ENCODE peak calls at places on chromosomes 3 and 15, in seven cellular contexts. One of them, this sample, is unnamed.

GRCh38 chr15:72584006-72584405 is 70.5 kb upstream of the GOLGA6B start:
- DNase-seq in foreskin fibroblast: peak
- DNase-seq in PC-9: no peak
- DNase-seq in fibroblast of pulmonary artery: peak
- DNase-seq in upper lobe of left lung: no peak
- DNase-seq in prostate gland: no peak
- DNase-seq in suprapubic skin: no peak
- DNase-seq in this sample: no peak

GRCh38 chr3:99920530-99921376 is 103.1 kb downstream of the CMSS1 start:
- DNase-seq in foreskin fibroblast: peak
- DNase-seq in upper lobe of left lung: peak
- DNase-seq in prostate gland: peak
- DNase-seq in suprapubic skin: peak
- DNase-seq in fibroblast of pulmonary artery: peak
- DNase-seq in PC-9: no peak
- DNase-seq in this sample: peak

GRCh38 chr15:40307421-40308165 is at the start of gene PLCB2:
- DNase-seq in suprapubic skin: no peak
- DNase-seq in foreskin fibroblast: no peak
- DNase-seq in prostate gland: no peak
- DNase-seq in fibroblast of pulmonary artery: no peak
- DNase-seq in PC-9: no peak
- DNase-seq in upper lobe of left lung: peak
- DNase-seq in this sample: no peak

GRCh38 chr15:101204744-101205535 is 46.9 kb downstream of the CHSY1 start:
- DNase-seq in fibroblast of pulmonary artery: no peak
- DNase-seq in PC-9: no peak
- DNase-seq in suprapubic skin: no peak
- DNase-seq in upper lobe of left lung: no peak
- DNase-seq in foreskin fibroblast: peak
- DNase-seq in prostate gland: no peak
- DNase-seq in this sample: peak

GRCh38 chr3:146953523-146954125 is 348.5 kb upstream of the PLSCR5 start:
- DNase-seq in foreskin fibroblast: peak
- DNase-seq in prostate gland: no peak
- DNase-seq in PC-9: no peak
- DNase-seq in upper lobe of left lung: no peak
- DNase-seq in fibroblast of pulmonary artery: no peak
- DNase-seq in suprapubic skin: no peak
- DNase-seq in this sample: peak

GRCh38 chr3:123026551-123027291 is 842 bp downstream of the SEMA5B start:
- DNase-seq in foreskin fibroblast: peak
- DNase-seq in upper lobe of left lung: peak
- DNase-seq in suprapubic skin: peak
- DNase-seq in PC-9: no peak
- DNase-seq in fibroblast of pulmonary artery: no peak
- DNase-seq in prostate gland: no peak
- DNase-seq in this sample: no peak

GRCh38 chr3:52498134-52499054 is 3.3 kb downstream of the STAB1 start:
- DNase-seq in suprapubic skin: no peak
- DNase-seq in PC-9: no peak
- DNase-seq in upper lobe of left lung: peak
- DNase-seq in foreskin fibroblast: peak
- DNase-seq in fibroblast of pulmonary artery: peak
- DNase-seq in prostate gland: no peak
- DNase-seq in this sample: peak

GRCh38 chr3:29486087-29486486 is 205.2 kb downstream of the RBMS3 start:
- DNase-seq in suprapubic skin: no peak
- DNase-seq in PC-9: no peak
- DNase-seq in fibroblast of pulmonary artery: peak
- DNase-seq in prostate gland: peak
- DNase-seq in upper lobe of left lung: no peak
- DNase-seq in foreskin fibroblast: peak
- DNase-seq in this sample: peak

GRCh38 chr15:101168463-101168824 is 83.4 kb downstream of the CHSY1 start:
- DNase-seq in upper lobe of left lung: no peak
- DNase-seq in suprapubic skin: peak
- DNase-seq in fibroblast of pulmonary artery: peak
- DNase-seq in prostate gland: no peak
- DNase-seq in PC-9: no peak
- DNase-seq in foreskin fibroblast: no peak
- DNase-seq in this sample: peak

GRCh38 chr15:63940956-63941620 is 105.2 kb downstream of the DAPK2 start:
- DNase-seq in suprapubic skin: no peak
- DNase-seq in fibroblast of pulmonary artery: no peak
- DNase-seq in foreskin fibroblast: no peak
- DNase-seq in upper lobe of left lung: no peak
- DNase-seq in prostate gland: no peak
- DNase-seq in PC-9: no peak
- DNase-seq in this sample: no peak

GRCh38 chr3:140274429-140274828 is 339.4 kb downstream of the CLSTN2 start:
- DNase-seq in upper lobe of left lung: no peak
- DNase-seq in prostate gland: no peak
- DNase-seq in fibroblast of pulmonary artery: no peak
- DNase-seq in suprapubic skin: no peak
- DNase-seq in foreskin fibroblast: no peak
- DNase-seq in PC-9: no peak
- DNase-seq in this sample: no peak

GRCh38 chr3:149808209-149808829 is 4.7 kb upstream of the RNF13 start:
- DNase-seq in foreskin fibroblast: peak
- DNase-seq in prostate gland: peak
- DNase-seq in fibroblast of pulmonary artery: peak
- DNase-seq in upper lobe of left lung: peak
- DNase-seq in suprapubic skin: no peak
- DNase-seq in PC-9: peak
- DNase-seq in this sample: peak

GRCh38 chr3:179651687-179652466 is 963 bp upstream of the USP13 start:
- DNase-seq in foreskin fibroblast: no peak
- DNase-seq in suprapubic skin: no peak
- DNase-seq in upper lobe of left lung: no peak
- DNase-seq in PC-9: no peak
- DNase-seq in fibroblast of pulmonary artery: no peak
- DNase-seq in prostate gland: no peak
- DNase-seq in this sample: no peak

GRCh38 chr3:192836469-192836820 is 81.2 kb downstream of the MB21D2 start:
- DNase-seq in foreskin fibroblast: no peak
- DNase-seq in suprapubic skin: no peak
- DNase-seq in fibroblast of pulmonary artery: no peak
- DNase-seq in PC-9: no peak
- DNase-seq in upper lobe of left lung: no peak
- DNase-seq in prostate gland: no peak
- DNase-seq in this sample: no peak

GRCh38 chr3:124256156-124256555 is 264.2 kb upstream of the ROPN1 start:
- DNase-seq in foreskin fibroblast: no peak
- DNase-seq in PC-9: no peak
- DNase-seq in prostate gland: no peak
- DNase-seq in suprapubic skin: no peak
- DNase-seq in fibroblast of pulmonary artery: no peak
- DNase-seq in upper lobe of left lung: no peak
- DNase-seq in this sample: no peak

GRCh38 chr3:56467108-56467507 is 1.2 kb downstream of the ERC2 start:
- DNase-seq in upper lobe of left lung: peak
- DNase-seq in prostate gland: peak
- DNase-seq in foreskin fibroblast: peak
- DNase-seq in PC-9: no peak
- DNase-seq in suprapubic skin: no peak
- DNase-seq in fibroblast of pulmonary artery: peak
- DNase-seq in this sample: peak

GRCh38 chr3:188389711-188390346 is 235.9 kb downstream of the LPP start:
- DNase-seq in PC-9: no peak
- DNase-seq in prostate gland: peak
- DNase-seq in foreskin fibroblast: no peak
- DNase-seq in suprapubic skin: no peak
- DNase-seq in upper lobe of left lung: peak
- DNase-seq in fibroblast of pulmonary artery: no peak
- DNase-seq in this sample: no peak

GRCh38 chr3:127822836-127823589 is 698 bp upstream of the MGLL start:
- DNase-seq in PC-9: no peak
- DNase-seq in upper lobe of left lung: peak
- DNase-seq in prostate gland: no peak
- DNase-seq in foreskin fibroblast: peak
- DNase-seq in fibroblast of pulmonary artery: no peak
- DNase-seq in suprapubic skin: peak
- DNase-seq in this sample: no peak

GRCh38 chr3:45554001-45554691 is 40.4 kb upstream of the LIMD1 start:
- DNase-seq in PC-9: no peak
- DNase-seq in fibroblast of pulmonary artery: peak
- DNase-seq in prostate gland: no peak
- DNase-seq in suprapubic skin: peak
- DNase-seq in upper lobe of left lung: no peak
- DNase-seq in foreskin fibroblast: peak
- DNase-seq in this sample: peak

GRCh38 chr3:177488740-177489139 is 291.5 kb upstream of the TBL1XR1 start:
- DNase-seq in suprapubic skin: no peak
- DNase-seq in upper lobe of left lung: no peak
- DNase-seq in foreskin fibroblast: no peak
- DNase-seq in PC-9: no peak
- DNase-seq in fibroblast of pulmonary artery: no peak
- DNase-seq in prostate gland: no peak
- DNase-seq in this sample: peak

GRCh38 chr3:177490626-177491025 is 293.3 kb upstream of the TBL1XR1 start:
- DNase-seq in prostate gland: no peak
- DNase-seq in fibroblast of pulmonary artery: no peak
- DNase-seq in suprapubic skin: no peak
- DNase-seq in foreskin fibroblast: no peak
- DNase-seq in PC-9: no peak
- DNase-seq in upper lobe of left lung: no peak
- DNase-seq in this sample: no peak

GRCh38 chr3:177493091-177493490 is 295.8 kb upstream of the TBL1XR1 start:
- DNase-seq in prostate gland: no peak
- DNase-seq in PC-9: no peak
- DNase-seq in suprapubic skin: no peak
- DNase-seq in upper lobe of left lung: no peak
- DNase-seq in fibroblast of pulmonary artery: no peak
- DNase-seq in foreskin fibroblast: no peak
- DNase-seq in this sample: no peak

GRCh38 chr3:177494216-177494615 is 296.9 kb upstream of the TBL1XR1 start:
- DNase-seq in PC-9: no peak
- DNase-seq in foreskin fibroblast: no peak
- DNase-seq in upper lobe of left lung: no peak
- DNase-seq in fibroblast of pulmonary artery: no peak
- DNase-seq in suprapubic skin: no peak
- DNase-seq in prostate gland: no peak
- DNase-seq in this sample: no peak

DNA sequence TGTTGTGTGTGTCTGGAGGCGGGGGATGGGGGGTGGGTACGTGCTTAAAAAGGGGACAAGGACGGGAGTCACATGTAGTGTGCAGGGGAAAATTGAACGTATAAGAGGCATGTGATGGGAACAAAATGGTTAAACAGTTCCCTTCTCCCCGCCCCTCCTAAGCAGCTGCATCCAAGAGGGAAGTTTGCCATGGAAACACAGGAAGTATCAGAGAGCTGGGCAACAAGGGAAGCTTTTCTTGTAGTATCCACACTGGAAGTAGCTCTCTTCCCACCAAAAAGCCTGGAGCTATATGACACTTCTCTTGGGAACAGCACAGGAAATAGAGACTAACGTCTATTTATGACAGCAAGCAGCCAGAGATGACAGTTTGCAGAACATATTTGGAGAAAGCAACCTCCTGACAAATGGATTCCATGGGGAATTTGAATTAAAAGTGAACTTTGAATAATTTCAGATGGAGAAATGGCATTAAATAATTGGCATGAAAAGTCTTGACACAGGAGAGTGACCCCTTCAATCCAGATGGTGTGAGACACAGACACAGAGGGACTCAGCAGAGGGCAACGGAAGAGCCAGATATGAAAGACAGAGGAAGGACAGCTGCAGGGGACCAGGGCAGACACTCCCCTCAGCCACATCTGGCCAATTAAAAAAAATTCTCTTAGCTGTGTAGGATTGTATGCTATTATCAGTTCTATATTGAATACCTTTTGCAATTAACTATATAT is 294.2 kb upstream of the TBL1XR1 start:
- DNase-seq in prostate gland: no peak
- DNase-seq in foreskin fibroblast: peak
- DNase-seq in PC-9: no peak
- DNase-seq in fibroblast of pulmonary artery: peak
- DNase-seq in upper lobe of left lung: no peak
- DNase-seq in suprapubic skin: no peak
- DNase-seq in this sample: no peak
- H3K4me3 ChIP-seq in prostate gland: no peak
- H3K4me3 ChIP-seq in foreskin fibroblast: no peak
- H3K4me3 ChIP-seq in PC-9: no peak
- H3K4me3 ChIP-seq in fibroblast of pulmonary artery: no peak
- H3K4me3 ChIP-seq in upper lobe of left lung: no peak
- H3K4me3 ChIP-seq in suprapubic skin: no peak
- H3K4me3 ChIP-seq in this sample: no peak

GRCh38 chr15:98683821-98684220 is 35.5 kb downstream of the IGF1R start:
- DNase-seq in prostate gland: no peak
- DNase-seq in PC-9: no peak
- DNase-seq in foreskin fibroblast: no peak
- DNase-seq in fibroblast of pulmonary artery: no peak
- DNase-seq in upper lobe of left lung: no peak
- DNase-seq in suprapubic skin: no peak
- DNase-seq in this sample: no peak
- H3K4me3 ChIP-seq in prostate gland: no peak
- H3K4me3 ChIP-seq in PC-9: no peak
- H3K4me3 ChIP-seq in foreskin fibroblast: no peak
- H3K4me3 ChIP-seq in fibroblast of pulmonary artery: no peak
- H3K4me3 ChIP-seq in upper lobe of left lung: no peak
- H3K4me3 ChIP-seq in suprapubic skin: no peak
- H3K4me3 ChIP-seq in this sample: no peak

DNA sequence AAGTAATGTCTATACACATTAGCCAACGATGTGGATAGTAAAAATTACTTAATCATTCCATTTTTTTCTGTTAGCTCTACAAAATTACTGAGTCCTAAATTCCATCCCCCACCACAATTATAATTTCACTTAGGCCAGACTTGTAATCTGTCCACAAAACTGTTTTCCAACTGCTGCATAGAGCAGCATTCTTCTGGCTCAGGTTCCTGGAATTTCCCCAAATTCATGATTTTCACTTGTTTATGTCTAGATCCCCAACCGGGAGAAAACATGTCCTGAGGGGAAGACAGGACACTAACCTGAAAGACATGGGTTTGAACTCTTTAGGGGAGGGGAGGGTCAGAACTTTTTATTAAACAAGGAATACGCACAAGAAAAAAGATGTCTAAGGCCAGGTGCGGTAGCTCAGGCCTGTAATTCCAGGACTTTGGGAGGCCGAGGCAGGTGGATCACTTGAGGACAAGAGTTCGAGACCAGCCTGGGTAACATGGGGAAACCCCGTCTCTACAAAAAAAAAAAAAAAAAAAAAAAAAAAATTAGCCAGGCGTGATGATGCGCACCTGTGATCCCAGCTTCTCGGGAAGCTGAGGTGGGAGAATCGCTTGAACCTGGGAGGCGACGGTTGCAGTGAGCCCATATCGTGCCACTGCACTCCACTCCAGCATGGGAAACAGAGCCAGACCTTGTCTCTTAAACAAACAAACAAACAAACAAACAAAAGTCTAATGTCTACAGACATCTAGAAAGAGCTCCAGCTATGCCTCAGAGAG is 1.5 kb downstream of the ETFA start:
- DNase-seq in upper lobe of left lung: no peak
- DNase-seq in fibroblast of pulmonary artery: peak
- DNase-seq in suprapubic skin: no peak
- DNase-seq in prostate gland: no peak
- DNase-seq in PC-9: no peak
- DNase-seq in foreskin fibroblast: no peak
- DNase-seq in this sample: peak
- H3K4me3 ChIP-seq in upper lobe of left lung: peak
- H3K4me3 ChIP-seq in fibroblast of pulmonary artery: peak
- H3K4me3 ChIP-seq in suprapubic skin: peak
- H3K4me3 ChIP-seq in prostate gland: no peak
- H3K4me3 ChIP-seq in PC-9: peak
- H3K4me3 ChIP-seq in foreskin fibroblast: peak
- H3K4me3 ChIP-seq in this sample: peak

GRCh38 chr3:184177331-184177731 is 2.7 kb downstream of the AP2M1 start:
- DNase-seq in upper lobe of left lung: no peak
- DNase-seq in fibroblast of pulmonary artery: peak
- DNase-seq in prostate gland: no peak
- DNase-seq in PC-9: no peak
- DNase-seq in suprapubic skin: no peak
- DNase-seq in foreskin fibroblast: peak
- DNase-seq in this sample: peak
- H3K4me3 ChIP-seq in upper lobe of left lung: peak
- H3K4me3 ChIP-seq in fibroblast of pulmonary artery: peak
- H3K4me3 ChIP-seq in prostate gland: peak
- H3K4me3 ChIP-seq in PC-9: no peak
- H3K4me3 ChIP-seq in suprapubic skin: peak
- H3K4me3 ChIP-seq in foreskin fibroblast: peak
- H3K4me3 ChIP-seq in this sample: peak

This sample was measured in fibroblast of mammary gland.